ENCODE peak calls at places on chromosomes 12 and 14, in ten cellular contexts. One of them, this sample, is unnamed.

GRCh38 chr12:91967590-91967989 is 178.1 kb downstream of the BTG1 start:
- DNase-seq in GM13976: no peak
- DNase-seq in NCI-H1417: no peak
- DNase-seq in dermis microvascular lymphatic vessel endothelial cell: no peak
- DNase-seq in WTC11: no peak
- DNase-seq in HEK293T: no peak
- DNase-seq in NAMALWA: no peak
- DNase-seq in lower lobe of right lung: no peak
- DNase-seq in activated CD4-positive, alpha-beta T cell treated with anti-CD3 and anti-CD28 coated beads, Interleukin-2, amount 10 ng/mL, durations not matched to agents 7 days and 5 days: no peak
- DNase-seq in stimulated activated CD8-positive, alpha-beta memory T cell treated with anti-CD3 and anti-CD28 coated beads, Interleukin-12 subunit alpha, Interleukin-12 subunit beta, amount 100 ng/mL, for 1 hour: no peak
- DNase-seq in this sample: no peak

GRCh38 chr12:101733166-101733565 is 6.1 kb downstream of the SYCP3 start:
- DNase-seq in GM13976: no peak
- DNase-seq in NCI-H1417: no peak
- DNase-seq in dermis microvascular lymphatic vessel endothelial cell: no peak
- DNase-seq in WTC11: no peak
- DNase-seq in HEK293T: no peak
- DNase-seq in NAMALWA: no peak
- DNase-seq in lower lobe of right lung: no peak
- DNase-seq in activated CD4-positive, alpha-beta T cell treated with anti-CD3 and anti-CD28 coated beads, Interleukin-2, amount 10 ng/mL, durations not matched to agents 7 days and 5 days: no peak
- DNase-seq in stimulated activated CD8-positive, alpha-beta memory T cell treated with anti-CD3 and anti-CD28 coated beads, Interleukin-12 subunit alpha, Interleukin-12 subunit beta, amount 100 ng/mL, for 1 hour: no peak
- DNase-seq in this sample: no peak

GRCh38 chr12:103841690-103842584 is 903 bp upstream of the NT5DC3 start:
- DNase-seq in GM13976: peak
- DNase-seq in NCI-H1417: peak
- DNase-seq in dermis microvascular lymphatic vessel endothelial cell: no peak
- DNase-seq in WTC11: peak
- DNase-seq in HEK293T: peak
- DNase-seq in NAMALWA: peak
- DNase-seq in lower lobe of right lung: peak
- DNase-seq in activated CD4-positive, alpha-beta T cell treated with anti-CD3 and anti-CD28 coated beads, Interleukin-2, amount 10 ng/mL, durations not matched to agents 7 days and 5 days: peak
- DNase-seq in stimulated activated CD8-positive, alpha-beta memory T cell treated with anti-CD3 and anti-CD28 coated beads, Interleukin-12 subunit alpha, Interleukin-12 subunit beta, amount 100 ng/mL, for 1 hour: no peak
- DNase-seq in this sample: peak

GRCh38 chr12:106245767-106246166 is 2.1 kb downstream of the CKAP4 start:
- DNase-seq in GM13976: no peak
- DNase-seq in NCI-H1417: no peak
- DNase-seq in dermis microvascular lymphatic vessel endothelial cell: no peak
- DNase-seq in WTC11: no peak
- DNase-seq in HEK293T: no peak
- DNase-seq in NAMALWA: no peak
- DNase-seq in lower lobe of right lung: peak
- DNase-seq in activated CD4-positive, alpha-beta T cell treated with anti-CD3 and anti-CD28 coated beads, Interleukin-2, amount 10 ng/mL, durations not matched to agents 7 days and 5 days: no peak
- DNase-seq in stimulated activated CD8-positive, alpha-beta memory T cell treated with anti-CD3 and anti-CD28 coated beads, Interleukin-12 subunit alpha, Interleukin-12 subunit beta, amount 100 ng/mL, for 1 hour: no peak
- DNase-seq in this sample: peak

GRCh38 chr14:68535404-68536024 is 257.4 kb downstream of the ZFP36L1 start:
- DNase-seq in GM13976: no peak
- DNase-seq in NCI-H1417: no peak
- DNase-seq in dermis microvascular lymphatic vessel endothelial cell: no peak
- DNase-seq in WTC11: no peak
- DNase-seq in HEK293T: no peak
- DNase-seq in NAMALWA: no peak
- DNase-seq in lower lobe of right lung: no peak
- DNase-seq in activated CD4-positive, alpha-beta T cell treated with anti-CD3 and anti-CD28 coated beads, Interleukin-2, amount 10 ng/mL, durations not matched to agents 7 days and 5 days: no peak
- DNase-seq in stimulated activated CD8-positive, alpha-beta memory T cell treated with anti-CD3 and anti-CD28 coated beads, Interleukin-12 subunit alpha, Interleukin-12 subunit beta, amount 100 ng/mL, for 1 hour: no peak
- DNase-seq in this sample: peak

GRCh38 chr12:2794261-2794735 is 472 bp upstream of the FKBP4 start:
- DNase-seq in GM13976: peak
- DNase-seq in NCI-H1417: no peak
- DNase-seq in dermis microvascular lymphatic vessel endothelial cell: no peak
- DNase-seq in WTC11: no peak
- DNase-seq in HEK293T: no peak
- DNase-seq in NAMALWA: no peak
- DNase-seq in lower lobe of right lung: peak
- DNase-seq in activated CD4-positive, alpha-beta T cell treated with anti-CD3 and anti-CD28 coated beads, Interleukin-2, amount 10 ng/mL, durations not matched to agents 7 days and 5 days: no peak
- DNase-seq in stimulated activated CD8-positive, alpha-beta memory T cell treated with anti-CD3 and anti-CD28 coated beads, Interleukin-12 subunit alpha, Interleukin-12 subunit beta, amount 100 ng/mL, for 1 hour: no peak
- DNase-seq in this sample: no peak

GRCh38 chr12:49244161-49244560 is 20.7 kb upstream of the TUBA1C start:
- DNase-seq in GM13976: no peak
- DNase-seq in NCI-H1417: no peak
- DNase-seq in dermis microvascular lymphatic vessel endothelial cell: no peak
- DNase-seq in WTC11: no peak
- DNase-seq in HEK293T: no peak
- DNase-seq in NAMALWA: no peak
- DNase-seq in lower lobe of right lung: no peak
- DNase-seq in activated CD4-positive, alpha-beta T cell treated with anti-CD3 and anti-CD28 coated beads, Interleukin-2, amount 10 ng/mL, durations not matched to agents 7 days and 5 days: no peak
- DNase-seq in stimulated activated CD8-positive, alpha-beta memory T cell treated with anti-CD3 and anti-CD28 coated beads, Interleukin-12 subunit alpha, Interleukin-12 subunit beta, amount 100 ng/mL, for 1 hour: no peak
- DNase-seq in this sample: peak

GRCh38 chr12:15289192-15289591 is 33.1 kb upstream of the PTPRO start:
- DNase-seq in GM13976: no peak
- DNase-seq in NCI-H1417: no peak
- DNase-seq in dermis microvascular lymphatic vessel endothelial cell: no peak
- DNase-seq in WTC11: no peak
- DNase-seq in HEK293T: no peak
- DNase-seq in NAMALWA: peak
- DNase-seq in lower lobe of right lung: no peak
- DNase-seq in activated CD4-positive, alpha-beta T cell treated with anti-CD3 and anti-CD28 coated beads, Interleukin-2, amount 10 ng/mL, durations not matched to agents 7 days and 5 days: no peak
- DNase-seq in stimulated activated CD8-positive, alpha-beta memory T cell treated with anti-CD3 and anti-CD28 coated beads, Interleukin-12 subunit alpha, Interleukin-12 subunit beta, amount 100 ng/mL, for 1 hour: no peak
- DNase-seq in this sample: no peak

GRCh38 chr14:80427101-80427500 is 215.8 kb upstream of the DIO2 start:
- DNase-seq in GM13976: no peak
- DNase-seq in NCI-H1417: no peak
- DNase-seq in dermis microvascular lymphatic vessel endothelial cell: no peak
- DNase-seq in WTC11: no peak
- DNase-seq in HEK293T: no peak
- DNase-seq in NAMALWA: no peak
- DNase-seq in lower lobe of right lung: no peak
- DNase-seq in activated CD4-positive, alpha-beta T cell treated with anti-CD3 and anti-CD28 coated beads, Interleukin-2, amount 10 ng/mL, durations not matched to agents 7 days and 5 days: no peak
- DNase-seq in stimulated activated CD8-positive, alpha-beta memory T cell treated with anti-CD3 and anti-CD28 coated beads, Interleukin-12 subunit alpha, Interleukin-12 subunit beta, amount 100 ng/mL, for 1 hour: no peak
- DNase-seq in this sample: no peak

GRCh38 chr14:102873131-102873530 is 49.3 kb upstream of the AMN start:
- DNase-seq in GM13976: no peak
- DNase-seq in NCI-H1417: no peak
- DNase-seq in dermis microvascular lymphatic vessel endothelial cell: no peak
- DNase-seq in WTC11: no peak
- DNase-seq in HEK293T: no peak
- DNase-seq in NAMALWA: no peak
- DNase-seq in lower lobe of right lung: no peak
- DNase-seq in activated CD4-positive, alpha-beta T cell treated with anti-CD3 and anti-CD28 coated beads, Interleukin-2, amount 10 ng/mL, durations not matched to agents 7 days and 5 days: no peak
- DNase-seq in stimulated activated CD8-positive, alpha-beta memory T cell treated with anti-CD3 and anti-CD28 coated beads, Interleukin-12 subunit alpha, Interleukin-12 subunit beta, amount 100 ng/mL, for 1 hour: no peak
- DNase-seq in this sample: no peak

GRCh38 chr12:66107451-66107915 is 23.1 kb downstream of the LLPH start:
- DNase-seq in GM13976: peak
- DNase-seq in NCI-H1417: peak
- DNase-seq in dermis microvascular lymphatic vessel endothelial cell: peak
- DNase-seq in WTC11: peak
- DNase-seq in HEK293T: peak
- DNase-seq in NAMALWA: peak
- DNase-seq in lower lobe of right lung: no peak
- DNase-seq in activated CD4-positive, alpha-beta T cell treated with anti-CD3 and anti-CD28 coated beads, Interleukin-2, amount 10 ng/mL, durations not matched to agents 7 days and 5 days: peak
- DNase-seq in stimulated activated CD8-positive, alpha-beta memory T cell treated with anti-CD3 and anti-CD28 coated beads, Interleukin-12 subunit alpha, Interleukin-12 subunit beta, amount 100 ng/mL, for 1 hour: peak
- DNase-seq in this sample: peak

GRCh38 chr12:3537916-3538690 is 47.1 kb downstream of the PRMT8 start:
- DNase-seq in GM13976: no peak
- DNase-seq in NCI-H1417: peak
- DNase-seq in dermis microvascular lymphatic vessel endothelial cell: no peak
- DNase-seq in WTC11: no peak
- DNase-seq in HEK293T: no peak
- DNase-seq in NAMALWA: no peak
- DNase-seq in lower lobe of right lung: no peak
- DNase-seq in activated CD4-positive, alpha-beta T cell treated with anti-CD3 and anti-CD28 coated beads, Interleukin-2, amount 10 ng/mL, durations not matched to agents 7 days and 5 days: no peak
- DNase-seq in stimulated activated CD8-positive, alpha-beta memory T cell treated with anti-CD3 and anti-CD28 coated beads, Interleukin-12 subunit alpha, Interleukin-12 subunit beta, amount 100 ng/mL, for 1 hour: no peak
- DNase-seq in this sample: no peak

GRCh38 chr12:52944683-52945388 is 4.1 kb upstream of the KRT18 start:
- DNase-seq in GM13976: no peak
- DNase-seq in NCI-H1417: no peak
- DNase-seq in dermis microvascular lymphatic vessel endothelial cell: no peak
- DNase-seq in WTC11: no peak
- DNase-seq in HEK293T: no peak
- DNase-seq in NAMALWA: no peak
- DNase-seq in lower lobe of right lung: no peak
- DNase-seq in activated CD4-positive, alpha-beta T cell treated with anti-CD3 and anti-CD28 coated beads, Interleukin-2, amount 10 ng/mL, durations not matched to agents 7 days and 5 days: no peak
- DNase-seq in stimulated activated CD8-positive, alpha-beta memory T cell treated with anti-CD3 and anti-CD28 coated beads, Interleukin-12 subunit alpha, Interleukin-12 subunit beta, amount 100 ng/mL, for 1 hour: no peak
- DNase-seq in this sample: no peak

GRCh38 chr14:61153914-61154545 is 127.1 kb downstream of the TMEM30B start:
- DNase-seq in GM13976: no peak
- DNase-seq in NCI-H1417: no peak
- DNase-seq in dermis microvascular lymphatic vessel endothelial cell: no peak
- DNase-seq in WTC11: no peak
- DNase-seq in HEK293T: no peak
- DNase-seq in NAMALWA: no peak
- DNase-seq in lower lobe of right lung: no peak
- DNase-seq in activated CD4-positive, alpha-beta T cell treated with anti-CD3 and anti-CD28 coated beads, Interleukin-2, amount 10 ng/mL, durations not matched to agents 7 days and 5 days: no peak
- DNase-seq in stimulated activated CD8-positive, alpha-beta memory T cell treated with anti-CD3 and anti-CD28 coated beads, Interleukin-12 subunit alpha, Interleukin-12 subunit beta, amount 100 ng/mL, for 1 hour: no peak
- DNase-seq in this sample: no peak

GRCh38 chr12:122811777-122812176 is 23.5 kb upstream of the HIP1R start:
- DNase-seq in GM13976: no peak
- DNase-seq in NCI-H1417: no peak
- DNase-seq in dermis microvascular lymphatic vessel endothelial cell: no peak
- DNase-seq in WTC11: no peak
- DNase-seq in HEK293T: no peak
- DNase-seq in NAMALWA: no peak
- DNase-seq in lower lobe of right lung: no peak
- DNase-seq in activated CD4-positive, alpha-beta T cell treated with anti-CD3 and anti-CD28 coated beads, Interleukin-2, amount 10 ng/mL, durations not matched to agents 7 days and 5 days: no peak
- DNase-seq in stimulated activated CD8-positive, alpha-beta memory T cell treated with anti-CD3 and anti-CD28 coated beads, Interleukin-12 subunit alpha, Interleukin-12 subunit beta, amount 100 ng/mL, for 1 hour: no peak
- DNase-seq in this sample: no peak

GRCh38 chr12:112664569-112664968 is 127.0 kb upstream of the RPH3A start:
- DNase-seq in GM13976: no peak
- DNase-seq in NCI-H1417: no peak
- DNase-seq in dermis microvascular lymphatic vessel endothelial cell: no peak
- DNase-seq in WTC11: peak
- DNase-seq in HEK293T: peak
- DNase-seq in NAMALWA: peak
- DNase-seq in lower lobe of right lung: no peak
- DNase-seq in activated CD4-positive, alpha-beta T cell treated with anti-CD3 and anti-CD28 coated beads, Interleukin-2, amount 10 ng/mL, durations not matched to agents 7 days and 5 days: no peak
- DNase-seq in stimulated activated CD8-positive, alpha-beta memory T cell treated with anti-CD3 and anti-CD28 coated beads, Interleukin-12 subunit alpha, Interleukin-12 subunit beta, amount 100 ng/mL, for 1 hour: no peak
- DNase-seq in this sample: no peak

GRCh38 chr12:74539261-74539660 is 1.6 kb downstream of the ATXN7L3B start:
- DNase-seq in GM13976: no peak
- DNase-seq in NCI-H1417: no peak
- DNase-seq in dermis microvascular lymphatic vessel endothelial cell: no peak
- DNase-seq in WTC11: no peak
- DNase-seq in HEK293T: no peak
- DNase-seq in NAMALWA: no peak
- DNase-seq in lower lobe of right lung: no peak
- DNase-seq in activated CD4-positive, alpha-beta T cell treated with anti-CD3 and anti-CD28 coated beads, Interleukin-2, amount 10 ng/mL, durations not matched to agents 7 days and 5 days: no peak
- DNase-seq in stimulated activated CD8-positive, alpha-beta memory T cell treated with anti-CD3 and anti-CD28 coated beads, Interleukin-12 subunit alpha, Interleukin-12 subunit beta, amount 100 ng/mL, for 1 hour: no peak
- DNase-seq in this sample: no peak

GRCh38 chr14:102140750-102141145 is 1.1 kb downstream of the WDR20 start:
- DNase-seq in GM13976: no peak
- DNase-seq in NCI-H1417: no peak
- DNase-seq in dermis microvascular lymphatic vessel endothelial cell: no peak
- DNase-seq in WTC11: no peak
- DNase-seq in HEK293T: no peak
- DNase-seq in NAMALWA: no peak
- DNase-seq in lower lobe of right lung: no peak
- DNase-seq in activated CD4-positive, alpha-beta T cell treated with anti-CD3 and anti-CD28 coated beads, Interleukin-2, amount 10 ng/mL, durations not matched to agents 7 days and 5 days: no peak
- DNase-seq in stimulated activated CD8-positive, alpha-beta memory T cell treated with anti-CD3 and anti-CD28 coated beads, Interleukin-12 subunit alpha, Interleukin-12 subunit beta, amount 100 ng/mL, for 1 hour: no peak
- DNase-seq in this sample: no peak

GRCh38 chr12:69732088-69732487 is 6.6 kb upstream of the RAB3IP start:
- DNase-seq in GM13976: no peak
- DNase-seq in NCI-H1417: no peak
- DNase-seq in dermis microvascular lymphatic vessel endothelial cell: no peak
- DNase-seq in WTC11: no peak
- DNase-seq in HEK293T: no peak
- DNase-seq in NAMALWA: no peak
- DNase-seq in lower lobe of right lung: no peak
- DNase-seq in activated CD4-positive, alpha-beta T cell treated with anti-CD3 and anti-CD28 coated beads, Interleukin-2, amount 10 ng/mL, durations not matched to agents 7 days and 5 days: no peak
- DNase-seq in stimulated activated CD8-positive, alpha-beta memory T cell treated with anti-CD3 and anti-CD28 coated beads, Interleukin-12 subunit alpha, Interleukin-12 subunit beta, amount 100 ng/mL, for 1 hour: no peak
- DNase-seq in this sample: no peak

GRCh38 chr12:7961395-7962188 is 25.6 kb upstream of the SLC2A3 start:
- DNase-seq in GM13976: no peak
- DNase-seq in NCI-H1417: no peak
- DNase-seq in dermis microvascular lymphatic vessel endothelial cell: no peak
- DNase-seq in WTC11: no peak
- DNase-seq in HEK293T: no peak
- DNase-seq in NAMALWA: no peak
- DNase-seq in lower lobe of right lung: no peak
- DNase-seq in activated CD4-positive, alpha-beta T cell treated with anti-CD3 and anti-CD28 coated beads, Interleukin-2, amount 10 ng/mL, durations not matched to agents 7 days and 5 days: no peak
- DNase-seq in stimulated activated CD8-positive, alpha-beta memory T cell treated with anti-CD3 and anti-CD28 coated beads, Interleukin-12 subunit alpha, Interleukin-12 subunit beta, amount 100 ng/mL, for 1 hour: no peak
- DNase-seq in this sample: no peak

GRCh38 chr14:56963381-56963780 is 153.1 kb upstream of the OTX2 start:
- DNase-seq in GM13976: no peak
- DNase-seq in NCI-H1417: no peak
- DNase-seq in dermis microvascular lymphatic vessel endothelial cell: no peak
- DNase-seq in WTC11: no peak
- DNase-seq in HEK293T: no peak
- DNase-seq in NAMALWA: no peak
- DNase-seq in lower lobe of right lung: no peak
- DNase-seq in activated CD4-positive, alpha-beta T cell treated with anti-CD3 and anti-CD28 coated beads, Interleukin-2, amount 10 ng/mL, durations not matched to agents 7 days and 5 days: no peak
- DNase-seq in stimulated activated CD8-positive, alpha-beta memory T cell treated with anti-CD3 and anti-CD28 coated beads, Interleukin-12 subunit alpha, Interleukin-12 subunit beta, amount 100 ng/mL, for 1 hour: no peak
- DNase-seq in this sample: no peak

GRCh38 chr14:54374117-54374884 is 22.5 kb upstream of the CDKN3 start:
- DNase-seq in GM13976: no peak
- DNase-seq in NCI-H1417: no peak
- DNase-seq in dermis microvascular lymphatic vessel endothelial cell: no peak
- DNase-seq in WTC11: no peak
- DNase-seq in HEK293T: no peak
- DNase-seq in NAMALWA: no peak
- DNase-seq in lower lobe of right lung: no peak
- DNase-seq in activated CD4-positive, alpha-beta T cell treated with anti-CD3 and anti-CD28 coated beads, Interleukin-2, amount 10 ng/mL, durations not matched to agents 7 days and 5 days: no peak
- DNase-seq in stimulated activated CD8-positive, alpha-beta memory T cell treated with anti-CD3 and anti-CD28 coated beads, Interleukin-12 subunit alpha, Interleukin-12 subunit beta, amount 100 ng/mL, for 1 hour: no peak
- DNase-seq in this sample: no peak

GRCh38 chr12:42255875-42256261 is 17.8 kb upstream of the YAF2 start:
- DNase-seq in GM13976: no peak
- DNase-seq in NCI-H1417: no peak
- DNase-seq in dermis microvascular lymphatic vessel endothelial cell: no peak
- DNase-seq in WTC11: no peak
- DNase-seq in HEK293T: no peak
- DNase-seq in NAMALWA: no peak
- DNase-seq in lower lobe of right lung: no peak
- DNase-seq in activated CD4-positive, alpha-beta T cell treated with anti-CD3 and anti-CD28 coated beads, Interleukin-2, amount 10 ng/mL, durations not matched to agents 7 days and 5 days: no peak
- DNase-seq in stimulated activated CD8-positive, alpha-beta memory T cell treated with anti-CD3 and anti-CD28 coated beads, Interleukin-12 subunit alpha, Interleukin-12 subunit beta, amount 100 ng/mL, for 1 hour: no peak
- DNase-seq in this sample: no peak

GRCh38 chr14:49940805-49941421 is 48.0 kb downstream of the ARF6 start:
- DNase-seq in GM13976: no peak
- DNase-seq in NCI-H1417: no peak
- DNase-seq in dermis microvascular lymphatic vessel endothelial cell: peak
- DNase-seq in WTC11: no peak
- DNase-seq in HEK293T: no peak
- DNase-seq in NAMALWA: no peak
- DNase-seq in lower lobe of right lung: no peak
- DNase-seq in activated CD4-positive, alpha-beta T cell treated with anti-CD3 and anti-CD28 coated beads, Interleukin-2, amount 10 ng/mL, durations not matched to agents 7 days and 5 days: peak
- DNase-seq in stimulated activated CD8-positive, alpha-beta memory T cell treated with anti-CD3 and anti-CD28 coated beads, Interleukin-12 subunit alpha, Interleukin-12 subunit beta, amount 100 ng/mL, for 1 hour: no peak
- DNase-seq in this sample: peak

GRCh38 chr12:108019862-108020261 is 109.2 kb upstream of the WSCD2 start:
- DNase-seq in GM13976: no peak
- DNase-seq in NCI-H1417: no peak
- DNase-seq in dermis microvascular lymphatic vessel endothelial cell: no peak
- DNase-seq in WTC11: no peak
- DNase-seq in HEK293T: no peak
- DNase-seq in NAMALWA: no peak
- DNase-seq in lower lobe of right lung: no peak
- DNase-seq in activated CD4-positive, alpha-beta T cell treated with anti-CD3 and anti-CD28 coated beads, Interleukin-2, amount 10 ng/mL, durations not matched to agents 7 days and 5 days: no peak
- DNase-seq in stimulated activated CD8-positive, alpha-beta memory T cell treated with anti-CD3 and anti-CD28 coated beads, Interleukin-12 subunit alpha, Interleukin-12 subunit beta, amount 100 ng/mL, for 1 hour: no peak
- DNase-seq in this sample: no peak

GRCh38 chr12:128690641-128691040 is 133.1 kb downstream of the SLC15A4 start:
- DNase-seq in GM13976: no peak
- DNase-seq in NCI-H1417: no peak
- DNase-seq in dermis microvascular lymphatic vessel endothelial cell: no peak
- DNase-seq in WTC11: no peak
- DNase-seq in HEK293T: no peak
- DNase-seq in NAMALWA: no peak
- DNase-seq in lower lobe of right lung: no peak
- DNase-seq in activated CD4-positive, alpha-beta T cell treated with anti-CD3 and anti-CD28 coated beads, Interleukin-2, amount 10 ng/mL, durations not matched to agents 7 days and 5 days: no peak
- DNase-seq in stimulated activated CD8-positive, alpha-beta memory T cell treated with anti-CD3 and anti-CD28 coated beads, Interleukin-12 subunit alpha, Interleukin-12 subunit beta, amount 100 ng/mL, for 1 hour: no peak
- DNase-seq in this sample: no peak

GRCh38 chr12:112218150-112218549 is 92.8 kb downstream of the TRAFD1 start:
- DNase-seq in GM13976: no peak
- DNase-seq in NCI-H1417: no peak
- DNase-seq in dermis microvascular lymphatic vessel endothelial cell: no peak
- DNase-seq in WTC11: no peak
- DNase-seq in HEK293T: no peak
- DNase-seq in NAMALWA: no peak
- DNase-seq in lower lobe of right lung: no peak
- DNase-seq in activated CD4-positive, alpha-beta T cell treated with anti-CD3 and anti-CD28 coated beads, Interleukin-2, amount 10 ng/mL, durations not matched to agents 7 days and 5 days: no peak
- DNase-seq in stimulated activated CD8-positive, alpha-beta memory T cell treated with anti-CD3 and anti-CD28 coated beads, Interleukin-12 subunit alpha, Interleukin-12 subunit beta, amount 100 ng/mL, for 1 hour: no peak
- DNase-seq in this sample: no peak

GRCh38 chr12:65944637-65945036 is 120.4 kb downstream of the HMGA2 start:
- DNase-seq in GM13976: no peak
- DNase-seq in NCI-H1417: no peak
- DNase-seq in dermis microvascular lymphatic vessel endothelial cell: no peak
- DNase-seq in WTC11: no peak
- DNase-seq in HEK293T: no peak
- DNase-seq in NAMALWA: no peak
- DNase-seq in lower lobe of right lung: no peak
- DNase-seq in activated CD4-positive, alpha-beta T cell treated with anti-CD3 and anti-CD28 coated beads, Interleukin-2, amount 10 ng/mL, durations not matched to agents 7 days and 5 days: no peak
- DNase-seq in stimulated activated CD8-positive, alpha-beta memory T cell treated with anti-CD3 and anti-CD28 coated beads, Interleukin-12 subunit alpha, Interleukin-12 subunit beta, amount 100 ng/mL, for 1 hour: no peak
- DNase-seq in this sample: no peak